ENCODE peak calls at places on chromosome 20, in five cellular contexts. One of them, this sample, is unnamed.

GRCh38 chr20:20695250-20695816 is 17.1 kb downstream of the RALGAPA2 start:
- DNase-seq in upper lobe of left lung: no peak
- DNase-seq in right lobe of liver: no peak
- DNase-seq in HepG2: peak
- DNase-seq in HCT116: no peak
- DNase-seq in this sample: no peak

GRCh38 chr20:56765172-56766073 is 136.3 kb downstream of the TFAP2C start:
- DNase-seq in HepG2: no peak
- DNase-seq in upper lobe of left lung: no peak
- DNase-seq in right lobe of liver: no peak
- DNase-seq in HCT116: no peak
- DNase-seq in this sample: no peak

GRCh38 chr20:25573288-25574251 is 11.8 kb downstream of the NINL start:
- DNase-seq in HCT116: no peak
- DNase-seq in right lobe of liver: no peak
- DNase-seq in HepG2: no peak
- DNase-seq in upper lobe of left lung: no peak
- DNase-seq in this sample: no peak

GRCh38 chr20:2005831-2006426 is 12.1 kb upstream of the PDYN start:
- DNase-seq in upper lobe of left lung: peak
- DNase-seq in HepG2: peak
- DNase-seq in right lobe of liver: peak
- DNase-seq in HCT116: peak
- DNase-seq in this sample: peak

GRCh38 chr20:25310921-25311728 is 63.2 kb downstream of the PYGB start:
- DNase-seq in HepG2: peak
- DNase-seq in HCT116: no peak
- DNase-seq in right lobe of liver: peak
- DNase-seq in upper lobe of left lung: no peak
- DNase-seq in this sample: no peak

GRCh38 chr20:62377615-62378085 is 9.3 kb upstream of the RPS21 start:
- DNase-seq in HCT116: no peak
- DNase-seq in HepG2: no peak
- DNase-seq in upper lobe of left lung: peak
- DNase-seq in right lobe of liver: no peak
- DNase-seq in this sample: no peak

GRCh38 chr20:62358171-62358719 is 8.9 kb downstream of the LAMA5 start:
- DNase-seq in upper lobe of left lung: peak
- DNase-seq in HCT116: no peak
- DNase-seq in right lobe of liver: peak
- DNase-seq in HepG2: no peak
- DNase-seq in this sample: peak

GRCh38 chr20:47127986-47128385 is 228.5 kb downstream of the ZMYND8 start:
- DNase-seq in right lobe of liver: no peak
- DNase-seq in upper lobe of left lung: no peak
- DNase-seq in HepG2: no peak
- DNase-seq in HCT116: no peak
- DNase-seq in this sample: no peak

GRCh38 chr20:6660441-6660840 is 107.0 kb upstream of the BMP2 start:
- DNase-seq in HepG2: no peak
- DNase-seq in HCT116: no peak
- DNase-seq in right lobe of liver: no peak
- DNase-seq in upper lobe of left lung: peak
- DNase-seq in this sample: no peak

GRCh38 chr20:53157443-53158408 is 185.6 kb downstream of the TSHZ2 start:
- DNase-seq in HCT116: peak
- DNase-seq in right lobe of liver: peak
- DNase-seq in HepG2: peak
- DNase-seq in upper lobe of left lung: no peak
- DNase-seq in this sample: peak

GRCh38 chr20:43448748-43449535 is 8.8 kb upstream of the SRSF6 start:
- DNase-seq in HCT116: peak
- DNase-seq in upper lobe of left lung: no peak
- DNase-seq in right lobe of liver: peak
- DNase-seq in HepG2: peak
- DNase-seq in this sample: peak

GRCh38 chr20:48722002-48722731 is 105.6 kb downstream of the PREX1 start:
- DNase-seq in right lobe of liver: no peak
- DNase-seq in HCT116: no peak
- DNase-seq in HepG2: no peak
- DNase-seq in upper lobe of left lung: no peak
- DNase-seq in this sample: peak

GRCh38 chr20:21323640-21324039 is 20.5 kb downstream of the XRN2 start:
- DNase-seq in right lobe of liver: no peak
- DNase-seq in upper lobe of left lung: no peak
- DNase-seq in HepG2: no peak
- DNase-seq in HCT116: peak
- DNase-seq in this sample: peak

GRCh38 chr20:5222919-5223634 is 93.7 kb downstream of the PROKR2 start:
- DNase-seq in HCT116: peak
- DNase-seq in upper lobe of left lung: no peak
- DNase-seq in right lobe of liver: peak
- DNase-seq in HepG2: peak
- DNase-seq in this sample: peak

GRCh38 chr20:24543168-24543567 is 73.7 kb downstream of the SYNDIG1 start:
- DNase-seq in HCT116: no peak
- DNase-seq in upper lobe of left lung: peak
- DNase-seq in right lobe of liver: no peak
- DNase-seq in HepG2: no peak
- DNase-seq in this sample: no peak

GRCh38 chr20:11178946-11179654 is 505.3 kb upstream of the JAG1 start:
- DNase-seq in HepG2: peak
- DNase-seq in HCT116: peak
- DNase-seq in upper lobe of left lung: no peak
- DNase-seq in right lobe of liver: no peak
- DNase-seq in this sample: no peak

GRCh38 chr20:39446397-39446796 is 484.3 kb downstream of the DHX35 start:
- DNase-seq in HepG2: no peak
- DNase-seq in right lobe of liver: no peak
- DNase-seq in HCT116: no peak
- DNase-seq in upper lobe of left lung: no peak
- DNase-seq in this sample: no peak

GRCh38 chr20:36317675-36318074 is 11.5 kb downstream of the DLGAP4 start:
- DNase-seq in HCT116: no peak
- DNase-seq in right lobe of liver: no peak
- DNase-seq in upper lobe of left lung: no peak
- DNase-seq in HepG2: no peak
- DNase-seq in this sample: no peak

GRCh38 chr20:53901064-53901463 is 169.3 kb downstream of the BCAS1 start:
- DNase-seq in HCT116: no peak
- DNase-seq in upper lobe of left lung: no peak
- DNase-seq in right lobe of liver: no peak
- DNase-seq in HepG2: no peak
- DNase-seq in this sample: no peak

GRCh38 chr20:21702553-21703467 is 2.7 kb upstream of the PAX1 start:
- DNase-seq in HepG2: peak
- DNase-seq in upper lobe of left lung: peak
- DNase-seq in HCT116: no peak
- DNase-seq in right lobe of liver: peak
- DNase-seq in this sample: peak

GRCh38 chr20:43590036-43590391 is 723 bp upstream of the IFT52 start:
- DNase-seq in HCT116: no peak
- DNase-seq in upper lobe of left lung: no peak
- DNase-seq in HepG2: peak
- DNase-seq in right lobe of liver: no peak
- DNase-seq in this sample: no peak

GRCh38 chr20:56665806-56666205 is 36.7 kb downstream of the TFAP2C start:
- DNase-seq in HCT116: no peak
- DNase-seq in right lobe of liver: no peak
- DNase-seq in upper lobe of left lung: no peak
- DNase-seq in HepG2: no peak
- DNase-seq in this sample: no peak

GRCh38 chr20:45937765-45938164 is 3.3 kb downstream of the PCIF1 start:
- DNase-seq in right lobe of liver: no peak
- DNase-seq in HepG2: no peak
- DNase-seq in upper lobe of left lung: no peak
- DNase-seq in HCT116: no peak
- DNase-seq in this sample: peak

GRCh38 chr20:45934046-45934586 is 367 bp upstream of the PCIF1 start:
- DNase-seq in HepG2: no peak
- DNase-seq in HCT116: peak
- DNase-seq in upper lobe of left lung: no peak
- DNase-seq in right lobe of liver: peak
- DNase-seq in this sample: peak

GRCh38 chr20:45933231-45934045 is 1.0 kb upstream of the PCIF1 start:
- DNase-seq in HCT116: peak
- DNase-seq in HepG2: peak
- DNase-seq in upper lobe of left lung: peak
- DNase-seq in right lobe of liver: peak
- DNase-seq in this sample: peak

GRCh38 chr20:45934587-45935415 is at the start of gene PCIF1:
- DNase-seq in right lobe of liver: peak
- DNase-seq in upper lobe of left lung: peak
- DNase-seq in HCT116: peak
- DNase-seq in HepG2: peak
- DNase-seq in this sample: peak

DNA sequence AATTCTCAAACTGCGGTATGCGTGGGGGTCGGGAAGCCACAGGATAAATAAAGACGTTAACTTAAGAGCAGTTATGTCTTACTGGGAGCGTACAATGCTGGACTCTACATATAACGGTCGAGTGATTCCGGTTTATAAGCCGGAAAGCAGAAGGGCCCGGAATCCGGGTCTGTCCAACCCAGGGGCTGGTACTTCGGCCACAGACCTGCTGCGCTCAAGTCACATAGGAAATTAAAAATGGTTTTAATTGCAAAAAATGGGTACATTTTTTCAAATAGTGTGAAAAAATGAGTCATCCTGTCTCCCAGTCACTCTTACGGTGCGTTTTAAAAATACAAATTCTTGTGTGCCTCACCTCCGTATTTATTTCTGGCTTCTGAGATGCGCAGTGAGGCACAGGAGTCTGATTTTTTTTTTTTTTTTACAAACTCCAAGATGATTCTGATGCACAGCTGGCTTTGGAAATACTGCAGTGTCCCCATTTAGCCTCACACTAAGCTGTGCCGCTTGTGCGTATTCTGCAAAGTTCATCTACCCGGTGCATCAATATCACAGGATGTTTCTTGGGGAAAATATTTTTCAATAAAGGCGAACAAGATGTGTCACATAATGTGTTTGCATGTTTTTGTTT is 1.0 kb downstream of the PCIF1 start:
- DNase-seq in right lobe of liver: no peak
- DNase-seq in HCT116: no peak
- DNase-seq in HepG2: no peak
- DNase-seq in upper lobe of left lung: no peak
- DNase-seq in this sample: no peak
- TF ChIP-seq POLR2A in right lobe of liver: no peak
- TF ChIP-seq POLR2A in HCT116: no peak
- TF ChIP-seq POLR2A in HepG2: no peak
- TF ChIP-seq POLR2A in upper lobe of left lung: no peak
- TF ChIP-seq POLR2A in this sample: no peak

GRCh38 chr20:60892095-60892813 is 359.8 kb upstream of the CDH4 start:
- DNase-seq in HepG2: no peak
- DNase-seq in HCT116: no peak
- DNase-seq in right lobe of liver: no peak
- DNase-seq in upper lobe of left lung: no peak
- DNase-seq in this sample: no peak
- TF ChIP-seq POLR2A in HepG2: no peak
- TF ChIP-seq POLR2A in HCT116: no peak
- TF ChIP-seq POLR2A in right lobe of liver: no peak
- TF ChIP-seq POLR2A in upper lobe of left lung: no peak
- TF ChIP-seq POLR2A in this sample: no peak

GRCh38 chr20:4134861-4135379 is 119.6 kb upstream of the RNF24 start:
- DNase-seq in HCT116: no peak
- DNase-seq in HepG2: no peak
- DNase-seq in right lobe of liver: no peak
- DNase-seq in upper lobe of left lung: no peak
- DNase-seq in this sample: no peak

GRCh38 chr20:4138056-4138455 is 122.7 kb upstream of the RNF24 start:
- DNase-seq in right lobe of liver: no peak
- DNase-seq in upper lobe of left lung: no peak
- DNase-seq in HCT116: no peak
- DNase-seq in HepG2: peak
- DNase-seq in this sample: no peak

GRCh38 chr20:4135385-4136077 is 120.2 kb upstream of the RNF24 start:
- DNase-seq in HCT116: peak
- DNase-seq in right lobe of liver: peak
- DNase-seq in HepG2: peak
- DNase-seq in upper lobe of left lung: no peak
- DNase-seq in this sample: no peak

GRCh38 chr20:4136967-4137334 is 121.6 kb upstream of the RNF24 start:
- DNase-seq in HepG2: no peak
- DNase-seq in HCT116: no peak
- DNase-seq in upper lobe of left lung: no peak
- DNase-seq in right lobe of liver: no peak
- DNase-seq in this sample: no peak

DNA sequence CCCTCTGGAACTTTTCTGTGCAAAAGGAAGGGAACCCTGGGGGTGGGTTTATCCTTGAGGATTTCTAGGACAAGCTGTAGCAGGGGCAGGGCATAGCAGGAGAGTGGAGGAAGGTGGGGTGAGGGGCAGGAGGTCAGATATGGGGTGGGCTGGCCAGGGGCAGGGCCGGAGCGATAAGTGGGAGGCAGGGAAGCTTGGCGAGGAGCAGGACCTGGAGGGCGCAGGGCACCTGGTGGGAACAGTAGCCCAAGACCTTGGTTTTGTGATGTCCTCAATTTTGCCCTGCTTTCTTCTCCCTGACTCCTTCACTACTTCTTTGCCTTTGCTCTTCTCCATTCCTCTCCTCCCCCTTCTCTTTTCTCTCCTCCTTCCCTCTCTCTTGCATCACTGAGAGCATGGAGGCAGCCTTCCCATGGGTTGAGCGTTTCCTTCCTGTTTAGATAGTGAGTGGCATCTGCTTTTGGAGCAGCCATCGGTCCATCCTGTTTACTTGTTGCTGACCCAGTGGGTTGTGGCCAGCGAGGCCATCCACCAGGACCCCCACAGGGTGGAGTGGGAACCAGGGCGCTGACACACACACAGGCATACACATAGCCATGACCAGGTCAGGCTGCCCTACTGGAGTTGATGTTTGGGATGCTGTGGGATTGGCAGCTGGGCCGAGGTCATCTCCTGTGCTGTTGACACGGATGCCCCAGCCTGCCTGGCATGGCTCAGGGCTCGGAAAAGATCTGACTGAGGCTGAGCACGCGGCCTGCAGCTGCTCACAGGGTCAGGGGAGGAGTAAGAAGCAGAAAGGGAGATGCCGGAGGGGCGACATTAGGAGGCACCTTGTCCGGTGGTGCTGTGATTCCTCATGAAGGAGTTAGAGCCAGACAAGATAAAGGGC is 121.0 kb upstream of the RNF24 start:
- DNase-seq in HepG2: peak
- DNase-seq in upper lobe of left lung: peak
- DNase-seq in right lobe of liver: no peak
- DNase-seq in HCT116: no peak
- DNase-seq in this sample: no peak
- TF ChIP-seq POLR2A in HepG2: no peak
- TF ChIP-seq POLR2A in upper lobe of left lung: no peak
- TF ChIP-seq POLR2A in right lobe of liver: no peak
- TF ChIP-seq POLR2A in HCT116: no peak
- TF ChIP-seq POLR2A in this sample: no peak

DNA sequence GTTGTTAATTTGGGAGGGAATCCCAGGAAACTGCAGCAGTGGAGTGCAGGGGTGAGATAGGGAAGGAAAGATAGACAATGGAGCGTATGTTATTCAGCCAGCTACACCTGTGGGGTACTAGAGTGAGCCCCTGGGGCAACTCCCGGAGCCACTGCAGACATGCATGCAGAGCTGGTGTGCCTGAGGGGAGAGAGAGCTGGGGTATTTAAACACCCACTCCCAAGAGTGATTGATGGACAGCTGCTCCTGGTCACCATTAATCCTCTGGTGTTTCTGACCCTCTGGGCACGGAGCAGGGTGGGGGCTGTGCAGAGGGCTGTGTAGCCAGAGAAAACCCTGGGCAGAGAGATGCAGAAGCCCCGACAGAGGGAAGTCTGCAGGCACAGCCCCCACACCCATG is 146.7 kb upstream of the CDH4 start:
- DNase-seq in right lobe of liver: no peak
- DNase-seq in upper lobe of left lung: no peak
- DNase-seq in HepG2: no peak
- DNase-seq in HCT116: no peak
- DNase-seq in this sample: no peak
- TF ChIP-seq POLR2A in right lobe of liver: no peak
- TF ChIP-seq POLR2A in upper lobe of left lung: no peak
- TF ChIP-seq POLR2A in HepG2: no peak
- TF ChIP-seq POLR2A in HCT116: no peak
- TF ChIP-seq POLR2A in this sample: no peak